ENCODE peak calls at places on chromosomes 2 and 18, in four cellular contexts. One of them, this sample, is unnamed.

GRCh38 chr2:86622409-86622877 is 1.2 kb downstream of the RNF103 start:
- DNase-seq in H9: no peak
- DNase-seq in neuronal stem cell: peak
- DNase-seq in IMR-90: peak
- DNase-seq in this sample: peak

GRCh38 chr2:191539068-191539467 is 138.9 kb upstream of the NABP1 start:
- DNase-seq in H9: no peak
- DNase-seq in neuronal stem cell: peak
- DNase-seq in IMR-90: peak
- DNase-seq in this sample: peak

GRCh38 chr2:3476386-3477033 is 42.8 kb downstream of the ADI1 start:
- DNase-seq in H9: no peak
- DNase-seq in neuronal stem cell: no peak
- DNase-seq in IMR-90: peak
- DNase-seq in this sample: no peak

GRCh38 chr18:64409511-64409910 is 260.6 kb upstream of the LINC00305 start:
- DNase-seq in H9: no peak
- DNase-seq in neuronal stem cell: peak
- DNase-seq in IMR-90: no peak
- DNase-seq in this sample: peak

GRCh38 chr18:28594034-28594433 is 417.1 kb upstream of the CDH2 start:
- DNase-seq in H9: no peak
- DNase-seq in neuronal stem cell: no peak
- DNase-seq in IMR-90: peak
- DNase-seq in this sample: no peak

GRCh38 chr2:74759991-74760390 is 73.9 kb upstream of the HK2 start:
- DNase-seq in H9: no peak
- DNase-seq in neuronal stem cell: no peak
- DNase-seq in IMR-90: peak
- DNase-seq in this sample: no peak

GRCh38 chr2:7648381-7648780 is 731.2 kb downstream of the RNF144A start:
- DNase-seq in H9: no peak
- DNase-seq in neuronal stem cell: no peak
- DNase-seq in IMR-90: no peak
- DNase-seq in this sample: no peak

GRCh38 chr18:59419386-59419785 is 60.3 kb upstream of the LMAN1 start:
- DNase-seq in H9: no peak
- DNase-seq in neuronal stem cell: no peak
- DNase-seq in IMR-90: peak
- DNase-seq in this sample: no peak

GRCh38 chr2:33848486-33848885 is 249.4 kb upstream of the FAM98A start:
- DNase-seq in H9: no peak
- DNase-seq in neuronal stem cell: no peak
- DNase-seq in IMR-90: peak
- DNase-seq in this sample: no peak

GRCh38 chr2:238528953-238529781 is 102.4 kb downstream of the ASB1 start:
- DNase-seq in H9: no peak
- DNase-seq in neuronal stem cell: no peak
- DNase-seq in IMR-90: peak
- DNase-seq in this sample: no peak

GRCh38 chr18:63135101-63135500 is 184.5 kb downstream of the BCL2 start:
- DNase-seq in H9: no peak
- DNase-seq in neuronal stem cell: no peak
- DNase-seq in IMR-90: no peak
- DNase-seq in this sample: no peak

GRCh38 chr2:239711911-239712570 is 311.2 kb upstream of the HDAC4 start:
- DNase-seq in H9: peak
- DNase-seq in neuronal stem cell: no peak
- DNase-seq in IMR-90: no peak
- DNase-seq in this sample: no peak

GRCh38 chr2:88600038-88600465 is 27.2 kb downstream of the EIF2AK3 start:
- DNase-seq in H9: peak
- DNase-seq in neuronal stem cell: peak
- DNase-seq in IMR-90: peak
- DNase-seq in this sample: peak

DNA sequence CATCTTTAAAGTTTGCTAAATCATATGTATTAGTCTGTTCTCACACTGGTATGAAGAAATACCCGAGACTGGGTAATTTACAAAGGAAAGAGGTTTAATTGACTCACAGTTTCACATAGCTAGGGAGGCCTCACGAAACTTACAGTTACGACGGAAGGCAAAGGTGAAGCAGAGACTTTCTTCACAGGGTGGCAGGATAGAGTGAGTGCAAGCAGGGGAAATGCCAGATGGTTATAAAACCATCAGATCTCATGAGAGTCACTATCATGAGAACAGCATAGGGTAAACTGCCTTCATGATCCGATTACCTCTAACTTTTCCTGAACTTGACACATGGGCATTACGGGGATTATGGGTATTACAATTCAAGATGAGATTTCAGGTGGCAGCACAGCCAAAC is 1075.2 kb upstream of the NRXN1 start:
- DNase-seq in H9: no peak
- DNase-seq in neuronal stem cell: no peak
- DNase-seq in IMR-90: no peak
- DNase-seq in this sample: no peak
- H2AK5ac ChIP-seq in H9: no peak
- H2AK5ac ChIP-seq in neuronal stem cell: no peak
- H2AK5ac ChIP-seq in IMR-90: no peak
- H2AK5ac ChIP-seq in this sample: no peak

DNA sequence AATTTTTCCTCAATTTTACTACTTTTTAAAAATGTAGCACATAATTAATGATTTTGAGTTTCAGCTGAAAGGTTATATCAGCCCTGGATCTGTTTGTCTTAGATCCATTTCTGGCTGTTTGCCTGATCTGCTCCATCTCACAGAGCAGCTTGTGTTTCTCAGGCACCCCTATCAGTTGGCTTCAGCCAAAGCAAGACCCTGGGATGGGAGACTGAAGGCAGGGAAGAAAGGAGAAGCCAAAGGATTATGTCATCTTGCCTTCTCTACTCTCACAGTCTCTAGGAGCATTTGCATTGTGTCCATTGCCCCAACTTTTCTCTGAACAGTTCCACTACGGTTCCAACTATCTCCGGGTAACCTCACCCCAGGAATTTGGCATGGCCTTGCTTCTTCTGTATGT is 110.5 kb downstream of the CCDC148 start:
- DNase-seq in H9: no peak
- DNase-seq in neuronal stem cell: peak
- DNase-seq in IMR-90: no peak
- DNase-seq in this sample: peak
- H2AK5ac ChIP-seq in H9: no peak
- H2AK5ac ChIP-seq in neuronal stem cell: no peak
- H2AK5ac ChIP-seq in IMR-90: no peak
- H2AK5ac ChIP-seq in this sample: no peak

DNA sequence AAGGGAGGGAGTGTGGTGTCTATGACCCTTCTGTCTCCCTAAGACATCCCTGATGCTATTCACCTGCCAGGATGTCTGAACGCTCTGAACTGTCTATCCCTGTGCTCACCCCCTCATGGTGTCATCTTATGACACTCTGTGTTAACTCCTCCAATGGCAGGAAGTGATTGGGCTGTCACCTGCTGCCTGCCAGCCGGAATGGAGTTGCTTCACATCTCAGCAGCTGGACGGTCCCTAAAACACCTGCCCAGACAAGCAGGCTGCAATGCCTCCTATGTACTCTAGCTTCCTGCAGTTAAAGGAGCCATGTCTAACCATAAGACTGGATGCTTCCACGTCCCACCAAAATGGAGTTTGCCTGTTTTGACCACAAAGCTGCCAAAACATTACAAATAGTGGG is 99.9 kb downstream of the CPO start:
- DNase-seq in H9: no peak
- DNase-seq in neuronal stem cell: no peak
- DNase-seq in IMR-90: no peak
- DNase-seq in this sample: no peak
- H2AK5ac ChIP-seq in H9: no peak
- H2AK5ac ChIP-seq in neuronal stem cell: peak
- H2AK5ac ChIP-seq in IMR-90: no peak
- H2AK5ac ChIP-seq in this sample: peak

GRCh38 chr18:13756261-13756660 is 29.8 kb downstream of the RNMT start:
- DNase-seq in H9: no peak
- DNase-seq in neuronal stem cell: no peak
- DNase-seq in IMR-90: no peak
- DNase-seq in this sample: no peak
- H2AK5ac ChIP-seq in H9: no peak
- H2AK5ac ChIP-seq in neuronal stem cell: no peak
- H2AK5ac ChIP-seq in IMR-90: no peak
- H2AK5ac ChIP-seq in this sample: no peak

GRCh38 chr2:99864561-99865216 is 277.7 kb downstream of the AFF3 start:
- DNase-seq in H9: no peak
- DNase-seq in neuronal stem cell: no peak
- DNase-seq in IMR-90: peak
- DNase-seq in this sample: no peak
- H2AK5ac ChIP-seq in H9: no peak
- H2AK5ac ChIP-seq in neuronal stem cell: no peak
- H2AK5ac ChIP-seq in IMR-90: peak
- H2AK5ac ChIP-seq in this sample: no peak

GRCh38 chr18:21273568-21273967 is 31.5 kb downstream of the GREB1L start:
- DNase-seq in H9: no peak
- DNase-seq in neuronal stem cell: no peak
- DNase-seq in IMR-90: no peak
- DNase-seq in this sample: no peak

GRCh38 chr18:21267370-21267769 is 25.3 kb downstream of the GREB1L start:
- DNase-seq in H9: no peak
- DNase-seq in neuronal stem cell: no peak
- DNase-seq in IMR-90: no peak
- DNase-seq in this sample: peak

GRCh38 chr18:21272016-21272582 is 30.1 kb downstream of the GREB1L start:
- DNase-seq in H9: no peak
- DNase-seq in neuronal stem cell: no peak
- DNase-seq in IMR-90: no peak
- DNase-seq in this sample: no peak

GRCh38 chr18:21269349-21269748 is 27.3 kb downstream of the GREB1L start:
- DNase-seq in H9: no peak
- DNase-seq in neuronal stem cell: no peak
- DNase-seq in IMR-90: no peak
- DNase-seq in this sample: no peak

DNA sequence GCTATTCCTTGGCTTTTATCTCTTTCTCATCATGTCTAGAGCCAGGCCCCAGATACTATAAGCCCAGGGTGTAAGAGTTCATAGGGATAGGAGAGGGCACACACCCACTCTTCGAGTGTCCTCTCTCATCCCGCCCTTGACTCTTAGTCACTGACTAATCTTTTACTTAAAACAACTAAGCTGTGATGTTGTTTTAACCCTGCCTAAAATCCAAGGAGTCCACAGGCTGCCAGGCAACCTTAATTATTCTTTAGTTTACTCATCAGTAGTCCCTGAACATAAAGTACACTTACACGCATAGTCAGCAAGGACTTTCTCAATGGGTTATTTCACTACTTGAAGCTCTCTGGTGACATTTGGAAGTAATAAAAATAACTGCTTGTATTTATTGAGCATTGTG is 28.4 kb downstream of the GREB1L start:
- DNase-seq in H9: no peak
- DNase-seq in neuronal stem cell: no peak
- DNase-seq in IMR-90: no peak
- DNase-seq in this sample: no peak
- H2AK5ac ChIP-seq in H9: no peak
- H2AK5ac ChIP-seq in neuronal stem cell: no peak
- H2AK5ac ChIP-seq in IMR-90: no peak
- H2AK5ac ChIP-seq in this sample: no peak

DNA sequence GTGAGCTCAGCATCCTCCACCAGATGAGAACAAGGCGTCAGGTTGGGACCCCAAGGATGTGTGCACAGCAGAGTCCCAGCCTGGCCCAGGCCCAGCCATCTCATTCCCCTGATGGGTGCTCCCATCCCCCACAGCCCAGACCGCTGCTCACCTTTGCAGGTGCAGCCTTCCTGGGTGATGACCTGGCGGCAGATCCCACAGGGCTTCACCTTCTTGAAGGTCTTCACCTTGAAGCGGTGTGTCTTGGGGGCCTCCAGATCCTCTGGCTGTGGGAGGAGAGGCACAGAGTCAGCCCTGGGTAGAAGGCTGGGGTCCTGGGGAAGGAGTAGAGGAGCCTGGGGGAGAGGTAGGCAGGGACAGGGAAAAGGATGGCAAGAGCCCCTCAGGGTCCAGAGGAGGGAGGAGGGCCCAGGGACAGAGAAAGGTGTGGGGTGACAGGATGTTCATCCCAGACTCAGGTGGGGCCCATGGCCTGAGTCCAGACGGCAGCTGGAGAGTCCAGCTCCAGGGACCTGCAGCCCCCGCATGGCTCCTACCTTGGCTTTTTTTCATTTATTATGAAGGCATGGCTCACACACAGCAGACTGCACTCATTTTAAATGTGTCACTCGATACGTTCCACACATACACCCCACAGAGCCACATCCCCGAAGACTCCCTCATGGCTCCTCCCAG is 11.9 kb downstream of the TNS1 start:
- DNase-seq in H9: no peak
- DNase-seq in neuronal stem cell: no peak
- DNase-seq in IMR-90: no peak
- DNase-seq in this sample: no peak
- H2AK5ac ChIP-seq in H9: no peak
- H2AK5ac ChIP-seq in neuronal stem cell: no peak
- H2AK5ac ChIP-seq in IMR-90: no peak
- H2AK5ac ChIP-seq in this sample: no peak

GRCh38 chr2:173574304-173574703 is 219.6 kb downstream of the CDCA7 start:
- DNase-seq in H9: no peak
- DNase-seq in neuronal stem cell: no peak
- DNase-seq in IMR-90: no peak
- DNase-seq in this sample: no peak
- H2AK5ac ChIP-seq in H9: no peak
- H2AK5ac ChIP-seq in neuronal stem cell: no peak
- H2AK5ac ChIP-seq in IMR-90: no peak
- H2AK5ac ChIP-seq in this sample: no peak